ENCODE peak calls at places on chromosomes 3 and 15, in four cellular contexts. C is GM06990, G is cardiac fibroblast, O is adrenal gland. X is an unnamed sample.

GRCh38 chr15:90807687-90808086 is 60.7 kb upstream of the FURIN start:
- DNase-seq in G (no peak), C (no peak), O (no peak), X (no peak)

GRCh38 chr3:141108002-141108401 is 56.9 kb downstream of the SPSB4 start:
- DNase-seq in C (no peak), O (no peak), G (no peak), X (no peak)

GRCh38 chr15:59158701-59159034 is 48.0 kb upstream of the LDHAL6B start:
- DNase-seq in O (no peak), C (no peak), G (no peak), X (no peak)

GRCh38 chr3:196624008-196624790 is 15.3 kb upstream of the NRROS start:
- DNase-seq in C (no peak), O (no peak), G (no peak), X (no peak)

GRCh38 chr3:196192036-196193001 is 18.9 kb downstream of the ZDHHC19 start:
- DNase-seq in C (peak), O (no peak), G (no peak), X (no peak)

GRCh38 chr3:131223373-131224289 is 157.9 kb upstream of the NUDT16 start:
- DNase-seq in G (no peak), C (no peak), O (no peak), X (no peak)

GRCh38 chr15:85570331-85570730 is 189.9 kb downstream of the AKAP13 start:
- DNase-seq in G (no peak), C (no peak), O (no peak), X (no peak)

GRCh38 chr3:118760611-118761606 is 273.7 kb downstream of the IGSF11 start:
- DNase-seq in C (no peak), O (no peak), G (no peak), X (peak)

GRCh38 chr3:13019243-13019701 is 54.0 kb downstream of the IQSEC1 start:
- DNase-seq in G (peak), C (no peak), O (peak), X (peak)

GRCh38 chr3:10983219-10983916 is 9.2 kb upstream of the SLC6A1 start:
- DNase-seq in C (no peak), O (peak), G (peak), X (peak)

GRCh38 chr15:80012060-80012726 is 41.2 kb upstream of the BCL2A1 start:
- DNase-seq in O (no peak), G (no peak), C (no peak), X (no peak)

GRCh38 chr3:32391643-32392529 is at the start of gene CMTM7:
- DNase-seq in C (peak), G (peak), O (peak), X (peak)
- TF ChIP-seq CTCF in C (no peak), G (no peak), O (no peak), X (no peak)

DNA sequence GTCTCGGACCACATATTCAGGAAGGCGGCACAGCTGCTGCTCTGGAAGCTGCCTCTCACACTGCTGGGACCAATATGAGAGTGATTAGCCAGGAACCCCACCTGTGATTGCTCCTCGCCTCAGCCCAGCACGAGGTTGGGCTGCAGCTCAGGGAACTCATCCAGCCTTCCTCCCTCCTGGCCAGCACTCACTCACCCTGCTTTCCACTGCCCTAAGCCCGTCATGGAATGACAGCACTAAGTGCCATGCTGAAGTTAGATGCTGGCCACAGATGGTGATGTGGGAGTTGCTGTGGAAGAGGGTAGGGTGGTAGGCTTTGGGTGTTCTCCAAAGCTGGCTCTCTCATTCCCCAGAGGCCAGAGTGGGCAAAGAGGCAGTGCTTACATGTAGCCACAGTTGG is 7.3 kb downstream of the MST1R start:
- DNase-seq in C (no peak), G (no peak), O (no peak), X (no peak)
- TF ChIP-seq CTCF in C (no peak), G (no peak), O (no peak), X (no peak)

GRCh38 chr3:101870138-101870537 is 20.8 kb downstream of the NFKBIZ start:
- DNase-seq in O (no peak), C (no peak), G (no peak), X (no peak)
- TF ChIP-seq CTCF in O (no peak), C (no peak), G (no peak), X (no peak)

GRCh38 chr15:36933239-36933990 is 166.9 kb downstream of the MEIS2 start:
- DNase-seq in C (no peak), O (no peak), G (no peak), X (no peak)
- TF ChIP-seq CTCF in C (no peak), O (no peak), G (no peak), X (no peak)

GRCh38 chr15:72836676-72837325 is 53.2 kb upstream of the ADPGK start:
- DNase-seq in C (no peak), O (no peak), G (no peak), X (no peak)

GRCh38 chr15:72838311-72838731 is 54.8 kb upstream of the ADPGK start:
- DNase-seq in C (no peak), G (no peak), O (no peak), X (peak)

GRCh38 chr15:72835289-72835890 is 51.8 kb upstream of the ADPGK start:
- DNase-seq in O (no peak), G (peak), C (no peak), X (peak)
- TF ChIP-seq CTCF in O (no peak), G (peak), C (peak), X (peak)

GRCh38 chr15:73965094-73965729 is 26.9 kb downstream of the STOML1 start:
- DNase-seq in G (no peak), O (no peak), C (peak), X (no peak)
- TF ChIP-seq CTCF in G (no peak), O (no peak), C (no peak), X (no peak)

GRCh38 chr3:146589899-146590508 is 15.1 kb downstream of the PLSCR5 start:
- DNase-seq in O (peak), C (no peak), G (peak), X (peak)

GRCh38 chr3:146593776-146594175 is 11.4 kb downstream of the PLSCR5 start:
- DNase-seq in O (no peak), G (no peak), C (no peak), X (no peak)

GRCh38 chr3:146598486-146598885 is 6.7 kb downstream of the PLSCR5 start:
- DNase-seq in C (no peak), G (no peak), O (no peak), X (no peak)

GRCh38 chr3:146590521-146590920 is 14.6 kb downstream of the PLSCR5 start:
- DNase-seq in G (peak), O (no peak), C (no peak), X (no peak)

DNA sequence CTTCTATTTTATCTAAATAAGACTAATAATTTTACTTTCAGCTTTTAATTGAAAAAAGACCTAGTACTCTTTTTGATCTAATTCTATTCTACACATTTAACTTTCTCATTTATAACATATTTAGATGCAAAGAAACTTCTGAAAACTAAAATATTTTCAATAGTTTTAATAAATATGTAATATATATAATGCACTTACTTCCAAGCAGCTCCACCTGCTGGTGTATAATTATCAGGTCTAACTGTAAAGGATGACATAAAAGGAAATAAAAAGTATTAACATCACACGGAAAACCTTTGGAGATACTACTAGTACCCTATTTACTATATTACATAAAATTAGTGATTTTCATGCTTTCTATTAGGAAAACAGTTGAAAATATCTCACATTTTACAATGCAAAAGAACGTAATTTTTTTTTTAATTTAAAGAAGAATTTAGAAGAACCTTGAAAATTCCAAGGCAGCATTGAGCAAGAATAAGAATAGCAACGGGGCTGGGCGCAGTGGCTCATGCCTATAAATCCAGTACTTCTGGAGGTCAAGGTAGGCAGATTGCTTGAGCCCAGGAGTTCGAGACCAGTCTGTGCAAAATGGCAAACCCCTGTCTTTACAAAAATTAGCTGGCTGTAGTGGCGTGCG is 10.2 kb downstream of the PLSCR5 start:
- DNase-seq in G (peak), O (no peak), C (no peak), X (peak)
- TF ChIP-seq CTCF in G (peak), O (no peak), C (peak), X (peak)

DNA sequence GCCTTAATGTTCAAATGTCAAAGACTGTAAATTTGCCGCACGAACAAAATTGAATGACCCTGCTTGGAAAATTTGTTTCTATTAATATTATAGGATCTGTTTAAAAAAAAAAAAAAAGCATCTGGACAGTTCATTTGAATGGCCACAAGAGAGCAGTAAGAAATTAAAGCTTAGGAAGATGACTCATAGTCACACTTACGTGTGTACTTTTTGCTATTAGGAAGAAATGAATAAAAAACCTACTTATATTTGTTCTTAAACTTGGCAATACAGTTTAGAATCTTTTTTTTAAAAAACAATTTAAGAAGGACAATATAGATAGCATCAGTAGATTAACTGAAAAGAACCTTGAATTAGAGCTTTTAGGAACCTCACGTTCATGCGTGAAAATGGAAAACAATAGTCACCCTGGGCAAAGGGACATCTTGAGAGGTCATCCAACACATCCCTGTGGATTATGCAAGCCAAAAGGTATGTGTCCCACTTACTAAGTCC is 621.8 kb downstream of the MECOM start:
- DNase-seq in G (peak), C (no peak), O (peak), X (peak)
- TF ChIP-seq CTCF in G (peak), C (peak), O (peak), X (peak)

GRCh38 chr3:80308637-80309036 is 540.8 kb upstream of the ROBO1 start:
- DNase-seq in G (no peak), O (no peak), C (no peak), X (no peak)

GRCh38 chr3:80307844-80308243 is 540.0 kb upstream of the ROBO1 start:
- DNase-seq in O (no peak), G (no peak), C (no peak), X (no peak)
- TF ChIP-seq CTCF in O (no peak), G (no peak), C (no peak), X (no peak)

X was measured in MCF 10A.